ENCODE peak calls at places on chromosomes 11 and 22, in five cellular contexts. C is ovary, U is Peyer's patch, N is right atrium auricular region, T is heart left ventricle. V is an unnamed sample.

GRCh38 chr11:60498853-60499252 is 6.3 kb downstream of the MS4A12 start:
- DNase-seq in C (no peak), T (no peak), N (no peak), U (peak; percentile 23), V (peak; percentile 48)

GRCh38 chr22:43296279-43296902 is 46.8 kb downstream of the SCUBE1 start:
- DNase-seq in U (no peak), C (no peak), T (no peak), N (no peak), V (peak; percentile 7)

GRCh38 chr22:20859615-20860014 is 808 bp downstream of the SNAP29 start:
- DNase-seq in C (no peak), N (no peak), U (no peak), T (no peak), V (no peak)

GRCh38 chr11:132158091-132158490 is 787.7 kb downstream of the NTM start:
- DNase-seq in U (no peak), C (no peak), N (no peak), T (no peak), V (no peak)

GRCh38 chr11:44812971-44813370 is 86.2 kb downstream of the TSPAN18 start:
- DNase-seq in N (no peak), C (no peak), T (no peak), U (no peak), V (no peak)

GRCh38 chr11:123590296-123590912 is 64.0 kb downstream of the SCN3B start:
- DNase-seq in N (no peak), C (no peak), T (no peak), U (no peak), V (peak; percentile 23)

GRCh38 chr11:45652781-45653180 is 12.6 kb downstream of the CHST1 start:
- DNase-seq in T (no peak), U (no peak), N (peak; percentile 32), C (no peak), V (no peak)

GRCh38 chr11:35553831-35554230 is 28.4 kb upstream of the PAMR1 start:
- DNase-seq in C (no peak), N (no peak), U (no peak), T (no peak), V (no peak)

GRCh38 chr11:32858731-32859130 is 29.0 kb downstream of the PRRG4 start:
- DNase-seq in T (no peak), U (no peak), C (no peak), N (no peak), V (no peak)

GRCh38 chr22:42560781-42561180 is 7.0 kb downstream of the SERHL2 start:
- DNase-seq in T (no peak), N (no peak), C (no peak), U (no peak), V (no peak)

GRCh38 chr11:120985718-120986569 is 38.0 kb upstream of the TBCEL start:
- DNase-seq in C (peak; percentile 66), U (no peak), N (no peak), T (peak; percentile 76), V (peak; percentile 78)

GRCh38 chr11:75667268-75667830 is 1.5 kb downstream of the MAP6 start:
- DNase-seq in N (no peak), C (peak; percentile 37), U (no peak), T (no peak), V (peak; percentile 70)

GRCh38 chr22:26927841-26928240 is 270.5 kb downstream of the MIAT start:
- DNase-seq in U (no peak), N (no peak), T (no peak), C (no peak), V (no peak)

GRCh38 chr11:69545976-69546617 is 64.6 kb downstream of the LINC01488 start:
- DNase-seq in N (no peak), T (no peak), C (no peak), U (no peak), V (no peak)

GRCh38 chr11:76209956-76210885 is 3.9 kb upstream of the WNT11 start:
- DNase-seq in C (peak; percentile 82), T (peak; percentile 86), U (no peak), N (peak; percentile 76), V (peak; percentile 90)

GRCh38 chr11:99952816-99953215 is 734.3 kb upstream of the ARHGAP42 start:
- DNase-seq in T (no peak), C (no peak), U (no peak), N (no peak), V (no peak)

GRCh38 chr11:70650075-70650909 is 252.0 kb downstream of the CTTN start:
- DNase-seq in T (no peak), U (peak; percentile 18), N (no peak), C (peak; percentile 60), V (peak; percentile 85)

GRCh38 chr22:23875801-23876200 is 18.1 kb downstream of the SLC2A11 start:
- DNase-seq in N (no peak), U (no peak), T (no peak), C (no peak), V (no peak)

GRCh38 chr11:707817-708420 is 1.9 kb downstream of the EPS8L2 start:
- DNase-seq in N (no peak), U (no peak), C (no peak), T (peak; percentile 54), V (peak; percentile 51)

GRCh38 chr11:68010058-68011041 is at the start of gene ALDH3B1:
- DNase-seq in C (peak; percentile 74), U (peak; percentile 62), N (peak; percentile 95), T (peak; percentile 94), V (peak; percentile 97)

GRCh38 chr11:126310229-126310991 is 6.5 kb downstream of the DCPS start:
- DNase-seq in N (peak; percentile 87), T (peak; percentile 89), U (peak; percentile 52), C (peak; percentile 85), V (peak; percentile 80)

GRCh38 chr11:19892876-19893275 is 180.2 kb downstream of the NAV2 start:
- DNase-seq in T (no peak), N (no peak), U (no peak), C (no peak), V (no peak)

GRCh38 chr11:95641506-95641905 is 148.1 kb downstream of the FAM76B start:
- DNase-seq in T (no peak), U (peak; percentile 31), N (no peak), C (peak; percentile 21), V (no peak)

GRCh38 chr11:119323532-119324033 is 6.7 kb upstream of the MCAM start:
- DNase-seq in U (peak; percentile 85), T (no peak), N (peak; percentile 82), C (peak; percentile 75), V (peak; percentile 87)

GRCh38 chr22:36765131-36765942 is 10.6 kb downstream of the IFT27 start:
- DNase-seq in T (no peak), N (no peak), U (no peak), C (no peak), V (no peak)

GRCh38 chr11:44530413-44531115 is 34.9 kb upstream of the CD82 start:
- DNase-seq in U (no peak), T (no peak), N (no peak), C (no peak), V (no peak)

GRCh38 chr22:24430431-24431308 is 3.3 kb downstream of the ADORA2A start:
- DNase-seq in C (no peak), U (no peak), T (peak; percentile 55), N (no peak), V (no peak)

GRCh38 chr22:38051261-38051660 is 5.9 kb upstream of the PICK1 start:
- DNase-seq in U (no peak), N (no peak), T (no peak), C (no peak), V (peak; percentile 33)

GRCh38 chr11:9264381-9265210 is 554 bp downstream of the DENND5A start:
- DNase-seq in U (peak; percentile 50), N (peak; percentile 90), C (peak; percentile 66), T (peak; percentile 81), V (peak; percentile 79)

GRCh38 chr11:116335078-116335477 is 437.7 kb downstream of the BUD13 start:
- DNase-seq in U (no peak), T (no peak), N (peak; percentile 47), C (no peak), V (no peak)

GRCh38 chr22:47277511-47277910 is 515.1 kb downstream of the TBC1D22A start:
- DNase-seq in T (no peak), C (no peak), N (no peak), U (no peak), V (no peak)

GRCh38 chr22:47278655-47279054 is 516.2 kb downstream of the TBC1D22A start:
- DNase-seq in T (no peak), C (no peak), U (no peak), N (no peak), V (peak; percentile 87)

GRCh38 chr22:47276219-47276843 is 513.9 kb downstream of the TBC1D22A start:
- DNase-seq in T (no peak), N (no peak), C (no peak), U (no peak), V (no peak)

GRCh38 chr22:47275479-47276218 is 513.2 kb downstream of the TBC1D22A start:
- DNase-seq in C (no peak), N (no peak), T (no peak), U (no peak), V (no peak)

DNA sequence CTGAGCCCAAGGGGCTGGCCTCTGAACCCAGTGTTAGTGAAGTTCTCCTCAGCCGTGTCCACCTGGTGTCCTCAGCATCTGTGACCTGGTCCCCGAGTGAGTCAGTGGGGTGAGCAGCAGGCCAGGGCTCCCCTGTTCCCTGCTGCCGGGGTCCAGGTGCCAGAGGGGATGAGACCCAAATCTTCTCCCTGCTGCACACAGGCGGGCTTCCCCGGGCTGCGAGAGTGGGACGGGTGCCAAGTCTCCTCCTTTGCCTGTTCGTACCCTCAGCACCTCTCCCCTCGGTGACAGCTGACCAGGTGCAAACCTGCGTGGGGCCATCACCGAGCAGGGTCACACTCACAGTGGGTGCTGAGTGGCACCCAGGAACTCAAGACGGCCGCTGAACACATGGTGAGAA is 514.6 kb downstream of the TBC1D22A start:
- DNase-seq in C (no peak), U (no peak), T (no peak), N (no peak), V (no peak)
- H3K9me3 ChIP-seq in C (no peaks in the 10 kb centered on the region), U (no peaks in the 10 kb centered on the region), T (no peaks in the 10 kb centered on the region), N (no peaks in the 10 kb centered on the region), V (no peaks in the 10 kb centered on the region)

DNA sequence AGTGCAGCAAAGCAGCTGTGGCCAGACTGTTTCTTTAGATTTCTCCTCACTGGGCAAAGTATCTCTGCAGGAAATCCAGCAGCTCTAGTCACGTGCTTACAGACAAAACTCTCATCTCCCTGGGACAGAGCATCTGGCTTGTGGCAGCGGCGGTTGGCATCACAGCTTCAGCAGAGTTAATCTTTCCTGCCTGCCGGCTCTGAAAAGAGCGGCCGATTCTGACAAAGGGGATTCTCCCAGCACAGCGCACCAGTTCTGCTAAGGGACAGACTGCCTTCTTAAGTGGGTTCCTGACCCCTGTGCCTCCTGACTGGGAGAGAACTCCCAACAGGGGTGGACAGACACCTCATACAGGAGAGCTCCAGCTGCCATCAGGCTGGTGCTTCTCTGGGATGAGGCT is 1357.4 kb upstream of the TENM4 start:
- DNase-seq in T (no peak), N (no peak), C (no peak), U (no peak), V (no peak)
- H3K9me3 ChIP-seq in T (peaks cover 33% of the 10 kb centered on the region), N (peaks cover 9% of the 10 kb centered on the region), C (no peaks in the 10 kb centered on the region), U (no peaks in the 10 kb centered on the region), V (no peaks in the 10 kb centered on the region)

DNA sequence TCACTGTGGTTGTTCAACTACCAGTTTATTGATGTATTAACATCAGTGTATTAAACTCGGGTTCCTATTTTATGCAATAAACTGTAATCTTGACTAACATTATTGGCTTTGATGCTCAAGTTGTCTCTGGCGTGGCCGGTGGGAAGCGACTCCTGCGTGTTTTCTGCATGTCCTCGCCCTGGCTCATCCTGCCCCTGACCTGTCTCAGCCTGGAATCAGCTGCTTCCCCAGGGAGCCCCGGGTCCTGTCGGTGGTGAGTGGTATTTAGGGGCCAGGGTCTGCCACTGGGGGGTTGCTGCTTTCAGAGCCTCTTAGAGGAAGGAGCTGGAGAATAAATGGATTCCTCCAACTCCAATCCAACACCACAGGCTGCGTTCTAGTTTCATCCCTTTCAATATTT is 22.5 kb downstream of the IFITM10 start:
- DNase-seq in T (no peak), C (no peak), U (peak; percentile 16), N (no peak), V (no peak)
- H3K9me3 ChIP-seq in T (no peaks in the 10 kb centered on the region), C (no peaks in the 10 kb centered on the region), U (no peaks in the 10 kb centered on the region), N (no peaks in the 10 kb centered on the region), V (no peaks in the 10 kb centered on the region)

GRCh38 chr22:49108636-49109315 is 718.9 kb downstream of the BRD1 start:
- DNase-seq in U (no peak), T (no peak), N (no peak), C (no peak), V (no peak)
- H3K9me3 ChIP-seq in U (no peaks in the 10 kb centered on the region), T (no peaks in the 10 kb centered on the region), N (no peaks in the 10 kb centered on the region), C (no peaks in the 10 kb centered on the region), V (no peaks in the 10 kb centered on the region)